ENCODE peak calls at places on chromosomes 7 and 10, in seven cellular contexts. One of them, this sample, is unnamed.

GRCh38 chr10:89518876-89519842 is 16.2 kb downstream of the SLC16A12 start:
- DNase-seq in H9: no peak
- DNase-seq in left lung: no peak
- DNase-seq in WTC11: no peak
- DNase-seq in myocyte: no peak
- DNase-seq in ELF-1: no peak
- DNase-seq in HuH-7.5: no peak
- DNase-seq in this sample: no peak

GRCh38 chr10:112370424-112370819 is 3.5 kb upstream of the ACSL5 start:
- DNase-seq in myocyte: no peak
- DNase-seq in H9: peak
- DNase-seq in HuH-7.5: no peak
- DNase-seq in WTC11: no peak
- DNase-seq in left lung: no peak
- DNase-seq in ELF-1: no peak
- DNase-seq in this sample: no peak

GRCh38 chr7:113267885-113268284 is 149.5 kb upstream of the SMIM30 start:
- DNase-seq in H9: no peak
- DNase-seq in HuH-7.5: no peak
- DNase-seq in left lung: no peak
- DNase-seq in WTC11: no peak
- DNase-seq in myocyte: no peak
- DNase-seq in ELF-1: no peak
- DNase-seq in this sample: no peak

GRCh38 chr7:130400120-130400572 is 19.9 kb downstream of the CPA1 start:
- DNase-seq in left lung: no peak
- DNase-seq in myocyte: peak
- DNase-seq in H9: no peak
- DNase-seq in HuH-7.5: no peak
- DNase-seq in ELF-1: no peak
- DNase-seq in WTC11: no peak
- DNase-seq in this sample: no peak

GRCh38 chr10:122688293-122688989 is 11.2 kb downstream of the C10orf120 start:
- DNase-seq in ELF-1: peak
- DNase-seq in HuH-7.5: no peak
- DNase-seq in WTC11: no peak
- DNase-seq in myocyte: peak
- DNase-seq in left lung: no peak
- DNase-seq in H9: no peak
- DNase-seq in this sample: peak

GRCh38 chr10:131726460-131726861 is 174.3 kb upstream of the PPP2R2D start:
- DNase-seq in HuH-7.5: no peak
- DNase-seq in left lung: peak
- DNase-seq in H9: peak
- DNase-seq in WTC11: peak
- DNase-seq in ELF-1: peak
- DNase-seq in myocyte: no peak
- DNase-seq in this sample: peak

GRCh38 chr10:123381271-123381670 is 227.1 kb downstream of the BUB3 start:
- DNase-seq in myocyte: no peak
- DNase-seq in HuH-7.5: no peak
- DNase-seq in H9: no peak
- DNase-seq in ELF-1: no peak
- DNase-seq in WTC11: no peak
- DNase-seq in left lung: no peak
- DNase-seq in this sample: no peak

GRCh38 chr7:79406371-79406770 is 47.1 kb downstream of the MAGI2 start:
- DNase-seq in HuH-7.5: no peak
- DNase-seq in left lung: no peak
- DNase-seq in H9: no peak
- DNase-seq in ELF-1: no peak
- DNase-seq in myocyte: no peak
- DNase-seq in WTC11: no peak
- DNase-seq in this sample: no peak

GRCh38 chr7:113710310-113711106 is 208.3 kb downstream of the PPP1R3A start:
- DNase-seq in ELF-1: peak
- DNase-seq in WTC11: peak
- DNase-seq in HuH-7.5: peak
- DNase-seq in H9: peak
- DNase-seq in myocyte: peak
- DNase-seq in left lung: no peak
- DNase-seq in this sample: peak

GRCh38 chr10:5254488-5254887 is 57.9 kb downstream of the AKR1C4 start:
- DNase-seq in left lung: no peak
- DNase-seq in ELF-1: no peak
- DNase-seq in WTC11: no peak
- DNase-seq in H9: no peak
- DNase-seq in myocyte: no peak
- DNase-seq in HuH-7.5: no peak
- DNase-seq in this sample: no peak

GRCh38 chr10:52658112-52658511 is 114.5 kb downstream of the MBL2 start:
- DNase-seq in ELF-1: no peak
- DNase-seq in HuH-7.5: no peak
- DNase-seq in H9: no peak
- DNase-seq in myocyte: no peak
- DNase-seq in WTC11: no peak
- DNase-seq in left lung: no peak
- DNase-seq in this sample: no peak

GRCh38 chr7:14403587-14403986 is 414.1 kb upstream of the ETV1 start:
- DNase-seq in HuH-7.5: no peak
- DNase-seq in H9: no peak
- DNase-seq in WTC11: no peak
- DNase-seq in myocyte: peak
- DNase-seq in left lung: no peak
- DNase-seq in ELF-1: no peak
- DNase-seq in this sample: no peak

GRCh38 chr10:28254290-28254985 is 48.4 kb downstream of the MPP7 start:
- DNase-seq in myocyte: peak
- DNase-seq in WTC11: no peak
- DNase-seq in left lung: no peak
- DNase-seq in H9: no peak
- DNase-seq in ELF-1: no peak
- DNase-seq in HuH-7.5: no peak
- DNase-seq in this sample: no peak

GRCh38 chr10:93357680-93358079 is 124.5 kb downstream of the MYOF start:
- DNase-seq in myocyte: peak
- DNase-seq in WTC11: peak
- DNase-seq in left lung: no peak
- DNase-seq in H9: peak
- DNase-seq in HuH-7.5: peak
- DNase-seq in ELF-1: peak
- DNase-seq in this sample: peak

GRCh38 chr10:132389631-132390454 is 7.2 kb upstream of the PWWP2B start:
- DNase-seq in WTC11: peak
- DNase-seq in left lung: peak
- DNase-seq in ELF-1: no peak
- DNase-seq in HuH-7.5: no peak
- DNase-seq in H9: peak
- DNase-seq in myocyte: no peak
- DNase-seq in this sample: peak

GRCh38 chr7:2634265-2635145 is 2.7 kb downstream of the TTYH3 start:
- DNase-seq in WTC11: no peak
- DNase-seq in ELF-1: no peak
- DNase-seq in myocyte: no peak
- DNase-seq in left lung: no peak
- DNase-seq in HuH-7.5: no peak
- DNase-seq in H9: no peak
- DNase-seq in this sample: no peak

GRCh38 chr7:30796105-30796869 is 25.1 kb downstream of the MINDY4 start:
- DNase-seq in left lung: no peak
- DNase-seq in WTC11: no peak
- DNase-seq in ELF-1: no peak
- DNase-seq in HuH-7.5: no peak
- DNase-seq in H9: no peak
- DNase-seq in myocyte: no peak
- DNase-seq in this sample: no peak

GRCh38 chr7:152086513-152086912 is 61.0 kb downstream of the GALNT11 start:
- DNase-seq in HuH-7.5: no peak
- DNase-seq in left lung: no peak
- DNase-seq in ELF-1: no peak
- DNase-seq in myocyte: no peak
- DNase-seq in H9: no peak
- DNase-seq in WTC11: no peak
- DNase-seq in this sample: no peak

GRCh38 chr7:47329320-47329926 is 252.5 kb downstream of the TNS3 start:
- DNase-seq in H9: no peak
- DNase-seq in myocyte: peak
- DNase-seq in ELF-1: peak
- DNase-seq in WTC11: no peak
- DNase-seq in HuH-7.5: no peak
- DNase-seq in left lung: no peak
- DNase-seq in this sample: no peak

GRCh38 chr7:14457567-14458453 is 444.7 kb downstream of the DGKB start:
- DNase-seq in WTC11: peak
- DNase-seq in myocyte: peak
- DNase-seq in H9: peak
- DNase-seq in ELF-1: peak
- DNase-seq in left lung: peak
- DNase-seq in HuH-7.5: peak
- DNase-seq in this sample: peak

GRCh38 chr10:115063702-115064479 is 29.3 kb upstream of the ATRNL1 start:
- DNase-seq in ELF-1: no peak
- DNase-seq in myocyte: no peak
- DNase-seq in WTC11: no peak
- DNase-seq in HuH-7.5: no peak
- DNase-seq in H9: no peak
- DNase-seq in left lung: no peak
- DNase-seq in this sample: no peak

GRCh38 chr10:48309711-48310226 is 3.3 kb downstream of the MAPK8 start:
- DNase-seq in H9: no peak
- DNase-seq in WTC11: no peak
- DNase-seq in left lung: no peak
- DNase-seq in HuH-7.5: no peak
- DNase-seq in myocyte: no peak
- DNase-seq in ELF-1: no peak
- DNase-seq in this sample: no peak

GRCh38 chr10:78507761-78508160 is 474.1 kb downstream of the RPS24 start:
- DNase-seq in myocyte: no peak
- DNase-seq in ELF-1: peak
- DNase-seq in HuH-7.5: no peak
- DNase-seq in WTC11: no peak
- DNase-seq in left lung: no peak
- DNase-seq in H9: no peak
- DNase-seq in this sample: no peak

GRCh38 chr7:105389090-105389650 is 449 bp upstream of the SRPK2 start:
- DNase-seq in WTC11: peak
- DNase-seq in left lung: peak
- DNase-seq in myocyte: peak
- DNase-seq in H9: peak
- DNase-seq in ELF-1: peak
- DNase-seq in HuH-7.5: peak
- DNase-seq in this sample: peak

GRCh38 chr10:63166742-63167258 is 33.7 kb downstream of the NRBF2 start:
- DNase-seq in ELF-1: peak
- DNase-seq in myocyte: peak
- DNase-seq in WTC11: no peak
- DNase-seq in HuH-7.5: no peak
- DNase-seq in left lung: no peak
- DNase-seq in H9: no peak
- DNase-seq in this sample: peak

GRCh38 chr10:82267014-82267413 is 392.0 kb downstream of the NRG3 start:
- DNase-seq in H9: no peak
- DNase-seq in myocyte: no peak
- DNase-seq in left lung: no peak
- DNase-seq in ELF-1: no peak
- DNase-seq in WTC11: no peak
- DNase-seq in HuH-7.5: no peak
- DNase-seq in this sample: no peak

GRCh38 chr7:88357295-88357694 is 50.6 kb upstream of the STEAP4 start:
- DNase-seq in myocyte: peak
- DNase-seq in H9: no peak
- DNase-seq in HuH-7.5: no peak
- DNase-seq in WTC11: peak
- DNase-seq in ELF-1: no peak
- DNase-seq in left lung: no peak
- DNase-seq in this sample: peak

GRCh38 chr7:90850516-90850915 is 254.4 kb downstream of the CDK14 start:
- DNase-seq in HuH-7.5: no peak
- DNase-seq in ELF-1: no peak
- DNase-seq in WTC11: no peak
- DNase-seq in H9: no peak
- DNase-seq in left lung: no peak
- DNase-seq in myocyte: no peak
- DNase-seq in this sample: no peak

This sample was measured in GM23338.